ENCODE peak calls at places on chromosomes 12 and 14, in six cellular contexts. E, Q, K, W, P and C are unnamed samples.

GRCh38 chr14:43706901-43707300 is 800.2 kb downstream of the FSCB start:
- DNase-seq in E (no peak), Q (no peak), K (no peak), W (no peak), P (no peak), C (no peak)

GRCh38 chr12:98399532-98399931 is 115.9 kb upstream of the TMPO start:
- DNase-seq in E (peak; percentile 65), Q (peak; percentile 82), K (peak; percentile 58), W (peak; percentile 61), P (peak; percentile 25), C (no peak)

GRCh38 chr14:68211421-68211820 is 391.8 kb downstream of the RAD51B start:
- DNase-seq in E (no peak), Q (no peak), K (no peak), W (no peak), P (no peak), C (no peak)

GRCh38 chr12:19404232-19404880 is 34.9 kb upstream of the AEBP2 start:
- DNase-seq in E (no peak), Q (no peak), K (no peak), W (no peak), P (no peak), C (no peak)

GRCh38 chr14:75442166-75442565 is 14.3 kb downstream of the JDP2 start:
- DNase-seq in E (no peak), Q (no peak), K (no peak), W (no peak), P (no peak), C (no peak)

GRCh38 chr12:72511493-72511892 is 239.3 kb downstream of the TRHDE start:
- DNase-seq in E (no peak), Q (no peak), K (no peak), W (no peak), P (no peak), C (no peak)

GRCh38 chr14:76856769-76857168 is 30.6 kb downstream of the LRRC74A start:
- DNase-seq in E (no peak), Q (no peak), K (no peak), W (no peak), P (no peak), C (no peak)

GRCh38 chr12:94994312-94994711 is 9.2 kb downstream of the NDUFA12 start:
- DNase-seq in E (peak; percentile 57), Q (peak; percentile 43), K (no peak), W (no peak), P (no peak), C (peak; percentile 15)

GRCh38 chr12:124231980-124232653 is 62.8 kb upstream of the RFLNA start:
- DNase-seq in E (no peak), Q (no peak), K (no peak), W (no peak), P (no peak), C (no peak)

GRCh38 chr14:46259536-46259935 is 392.0 kb downstream of the RPL10L start:
- DNase-seq in E (no peak), Q (no peak), K (peak; percentile 31), W (no peak), P (no peak), C (no peak)

GRCh38 chr12:113905829-113906228 is 60.3 kb downstream of the RBM19 start:
- DNase-seq in E (no peak), Q (no peak), K (no peak), W (no peak), P (no peak), C (no peak)

GRCh38 chr14:101707285-101707842 is 54.1 kb upstream of the PPP2R5C start:
- DNase-seq in E (peak; percentile 68), Q (peak; percentile 70), K (peak; percentile 91), W (no peak), P (no peak), C (peak; percentile 43)

GRCh38 chr14:95518045-95518751 is 1.7 kb upstream of the SYNE3 start:
- DNase-seq in E (no peak), Q (no peak), K (no peak), W (no peak), P (no peak), C (no peak)

GRCh38 chr12:56585098-56585497 is 45.0 kb downstream of the BAZ2A start:
- DNase-seq in E (no peak), Q (no peak), K (no peak), W (no peak), P (no peak), C (no peak)

GRCh38 chr12:76636141-76636692 is 76.6 kb upstream of the OSBPL8 start:
- DNase-seq in E (no peak), Q (no peak), K (peak; percentile 30), W (peak; percentile 21), P (no peak), C (no peak)

GRCh38 chr14:93548102-93548843 is 117.5 kb downstream of the UNC79 start:
- DNase-seq in E (no peak), Q (no peak), K (no peak), W (no peak), P (no peak), C (no peak)

GRCh38 chr14:105203057-105203494 is 22.0 kb upstream of the NUDT14 start:
- DNase-seq in E (peak; percentile 81), Q (no peak), K (peak; percentile 82), W (peak; percentile 71), P (no peak), C (peak; percentile 7)

GRCh38 chr12:52220456-52220855 is 12.6 kb upstream of the KRT7 start:
- DNase-seq in E (no peak), Q (no peak), K (no peak), W (no peak), P (no peak), C (no peak)

GRCh38 chr14:106372870-106373657 is 846.7 kb downstream of the TMEM121 start:
- DNase-seq in E (peak; percentile 36), Q (peak; percentile 7), K (peak; percentile 33), W (peak; percentile 79), P (peak; percentile 35), C (peak; percentile 17)

GRCh38 chr12:43104524-43104923 is 447.5 kb downstream of the ADAMTS20 start:
- DNase-seq in E (no peak), Q (no peak), K (no peak), W (no peak), P (no peak), C (no peak)

GRCh38 chr12:121202407-121203355 is 7.2 kb upstream of the P2RX4 start:
- DNase-seq in E (no peak), Q (no peak), K (no peak), W (no peak), P (no peak), C (no peak)
- TF ChIP-seq REST in E (no peak), Q (no peak), K (no peak), W (no peak), P (no peak), C (no peak)

DNA sequence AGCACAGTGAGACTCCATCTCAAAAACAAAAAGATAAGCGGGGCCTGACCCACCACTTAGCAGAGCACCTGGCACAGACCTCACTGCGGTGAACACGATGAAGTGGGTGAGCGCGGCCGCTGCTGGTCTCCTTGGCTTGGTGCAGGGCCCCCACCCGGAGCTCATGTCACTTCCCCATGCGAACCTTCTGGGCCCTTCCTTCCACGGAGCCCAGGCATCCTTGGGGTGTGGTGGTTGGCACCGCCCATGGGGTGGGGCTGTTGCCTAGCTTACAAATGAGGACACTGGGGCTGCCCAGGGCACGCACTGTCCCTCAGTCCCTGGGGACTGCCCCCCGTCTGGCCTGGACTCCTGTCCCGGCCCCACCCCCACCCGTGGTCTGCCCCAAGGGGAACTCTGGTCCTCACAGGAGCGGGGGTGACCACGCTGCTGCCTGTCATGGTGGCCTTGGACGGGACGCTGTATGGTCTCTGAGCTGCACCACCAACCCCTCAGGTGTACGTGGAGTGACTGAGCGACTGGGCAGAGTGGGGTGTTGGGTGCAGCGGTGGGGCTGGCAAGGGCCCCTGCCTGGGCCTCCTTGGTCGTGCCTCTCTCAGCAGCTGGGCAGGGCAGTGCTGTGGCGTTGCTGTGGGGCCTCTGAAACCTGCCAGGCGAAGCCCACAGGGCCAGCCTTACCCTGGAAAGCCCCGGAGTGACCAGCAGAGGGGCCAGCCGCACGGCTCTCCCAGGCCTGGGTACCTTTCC is 15.3 kb downstream of the FBRSL1 start:
- DNase-seq in E (no peak), Q (no peak), K (no peak), W (no peak), P (no peak), C (no peak)
- H3K4me3 ChIP-seq in E (no peak overlapping the region), Q (no peak overlapping the region), K (no peak overlapping the region), W (no peak overlapping the region), P (no peak overlapping the region), C (no peak overlapping the region)

GRCh38 chr12:109115404-109115757 is 1.0 kb upstream of the ACACB start:
- DNase-seq in E (no peak), Q (no peak), K (no peak), W (no peak), P (no peak), C (no peak)

GRCh38 chr12:109114644-109115043 is 1.7 kb upstream of the ACACB start:
- DNase-seq in E (no peak), Q (no peak), K (no peak), W (no peak), P (no peak), C (no peak)

GRCh38 chr12:109111775-109112491 is 4.5 kb upstream of the ACACB start:
- DNase-seq in E (peak; percentile 72), Q (peak; percentile 24), K (peak; percentile 65), W (peak; percentile 56), P (no peak), C (no peak)

GRCh38 chr12:109113661-109114321 is 2.6 kb upstream of the ACACB start:
- DNase-seq in E (no peak), Q (no peak), K (no peak), W (no peak), P (no peak), C (no peak)

DNA sequence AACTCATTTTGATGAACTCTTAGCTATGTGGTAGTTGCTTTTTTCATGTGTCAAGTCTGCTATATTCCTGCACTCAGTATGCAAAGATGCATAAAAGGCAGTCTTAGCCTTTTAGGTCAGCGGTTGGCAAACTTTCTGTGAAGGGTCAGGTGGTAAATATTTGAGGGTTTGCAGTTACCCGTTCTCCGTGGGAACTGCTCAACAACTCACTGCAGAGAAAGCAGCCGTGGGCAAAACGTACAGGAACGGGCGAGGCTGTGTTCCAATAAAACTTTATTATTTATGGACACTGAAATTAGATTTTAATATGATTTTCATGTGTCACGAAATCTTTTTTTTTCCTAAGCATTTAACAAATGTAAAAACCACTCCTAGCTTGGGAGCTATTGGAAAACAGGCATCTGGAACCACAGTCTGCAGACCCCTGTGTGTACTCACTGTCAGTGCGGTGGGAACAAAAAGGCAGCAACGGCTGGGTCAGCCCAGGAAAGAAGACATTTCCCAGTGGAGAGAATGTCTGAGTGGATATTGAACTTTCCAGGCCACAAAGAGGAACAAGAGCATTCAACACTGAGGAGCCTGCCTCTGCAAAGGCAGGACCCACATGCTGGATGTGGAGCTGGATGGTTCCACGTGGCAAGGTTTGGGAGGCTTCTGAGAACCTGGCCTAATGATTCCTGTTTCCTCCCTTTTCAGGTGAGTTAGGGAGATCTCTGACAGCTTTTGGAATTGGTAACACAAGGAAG is 3.5 kb upstream of the ACACB start:
- DNase-seq in E (no peak), Q (no peak), K (no peak), W (no peak), P (no peak), C (no peak)
- TF ChIP-seq REST in E (no peak), Q (no peak), K (no peak), W (no peak), P (no peak), C (no peak)

GRCh38 chr14:99354166-99354875 is 82.3 kb upstream of the BCL11B start:
- DNase-seq in E (no peak), Q (no peak), K (no peak), W (no peak), P (no peak), C (no peak)
- H3K4me3 ChIP-seq in E (no peak overlapping the region), Q (no peak overlapping the region), K (no peak overlapping the region), W (no peak overlapping the region), P (no peak overlapping the region), C (no peak overlapping the region)